ENCODE peak calls at places on chromosome 2, in nine cellular contexts. One of them, this sample, is unnamed. For H3K4me1, the result is how much of the 10 kb centered on the place peaks cover.

GRCh38 chr2:188291142-188291616 is 495 bp upstream of the GULP1 start:
- DNase-seq in lower lobe of right lung: peak
- DNase-seq in right cardiac atrium: no peak
- DNase-seq in CD4-positive, CD25-positive, alpha-beta regulatory T cell: no peak
- DNase-seq in left lung: no peak
- DNase-seq in GM23248: peak
- DNase-seq in A549: peak
- DNase-seq in left ventricle myocardium inferior: peak
- DNase-seq in stomach: peak
- DNase-seq in this sample: no peak

GRCh38 chr2:168247341-168248305 is at the start of gene STK39:
- DNase-seq in lower lobe of right lung: peak
- DNase-seq in right cardiac atrium: peak
- DNase-seq in CD4-positive, CD25-positive, alpha-beta regulatory T cell: peak
- DNase-seq in left lung: peak
- DNase-seq in GM23248: peak
- DNase-seq in A549: peak
- DNase-seq in left ventricle myocardium inferior: peak
- DNase-seq in stomach: peak
- DNase-seq in this sample: peak

GRCh38 chr2:206572725-206573124 is 69.6 kb upstream of the FAM237A start:
- DNase-seq in lower lobe of right lung: no peak
- DNase-seq in right cardiac atrium: no peak
- DNase-seq in CD4-positive, CD25-positive, alpha-beta regulatory T cell: no peak
- DNase-seq in left lung: no peak
- DNase-seq in GM23248: no peak
- DNase-seq in A549: no peak
- DNase-seq in left ventricle myocardium inferior: no peak
- DNase-seq in stomach: no peak
- DNase-seq in this sample: no peak

GRCh38 chr2:208315081-208315788 is 49.2 kb downstream of the PIKFYVE start:
- DNase-seq in lower lobe of right lung: no peak
- DNase-seq in right cardiac atrium: no peak
- DNase-seq in CD4-positive, CD25-positive, alpha-beta regulatory T cell: no peak
- DNase-seq in left lung: no peak
- DNase-seq in GM23248: peak
- DNase-seq in A549: no peak
- DNase-seq in left ventricle myocardium inferior: no peak
- DNase-seq in stomach: no peak
- DNase-seq in this sample: no peak

GRCh38 chr2:229980440-229981184 is 58.3 kb downstream of the FBXO36 start:
- DNase-seq in lower lobe of right lung: no peak
- DNase-seq in right cardiac atrium: peak
- DNase-seq in CD4-positive, CD25-positive, alpha-beta regulatory T cell: no peak
- DNase-seq in left lung: peak
- DNase-seq in GM23248: peak
- DNase-seq in A549: no peak
- DNase-seq in left ventricle myocardium inferior: peak
- DNase-seq in stomach: peak
- DNase-seq in this sample: no peak

GRCh38 chr2:183995632-183996031 is 602.7 kb upstream of the ZNF804A start:
- DNase-seq in lower lobe of right lung: no peak
- DNase-seq in right cardiac atrium: no peak
- DNase-seq in CD4-positive, CD25-positive, alpha-beta regulatory T cell: no peak
- DNase-seq in left lung: no peak
- DNase-seq in GM23248: no peak
- DNase-seq in A549: peak
- DNase-seq in left ventricle myocardium inferior: no peak
- DNase-seq in stomach: no peak
- DNase-seq in this sample: no peak

GRCh38 chr2:64400103-64400728 is 53.7 kb upstream of the LGALSL start:
- DNase-seq in lower lobe of right lung: no peak
- DNase-seq in right cardiac atrium: no peak
- DNase-seq in CD4-positive, CD25-positive, alpha-beta regulatory T cell: no peak
- DNase-seq in left lung: no peak
- DNase-seq in GM23248: peak
- DNase-seq in A549: no peak
- DNase-seq in left ventricle myocardium inferior: no peak
- DNase-seq in stomach: no peak
- DNase-seq in this sample: no peak

GRCh38 chr2:235677276-235677788 is 183.5 kb downstream of the AGAP1 start:
- DNase-seq in lower lobe of right lung: no peak
- DNase-seq in right cardiac atrium: no peak
- DNase-seq in CD4-positive, CD25-positive, alpha-beta regulatory T cell: no peak
- DNase-seq in left lung: no peak
- DNase-seq in GM23248: no peak
- DNase-seq in A549: no peak
- DNase-seq in left ventricle myocardium inferior: no peak
- DNase-seq in stomach: no peak
- DNase-seq in this sample: no peak

GRCh38 chr2:8691859-8692437 is 10.1 kb downstream of the ID2 start:
- DNase-seq in lower lobe of right lung: no peak
- DNase-seq in right cardiac atrium: no peak
- DNase-seq in CD4-positive, CD25-positive, alpha-beta regulatory T cell: no peak
- DNase-seq in left lung: no peak
- DNase-seq in GM23248: no peak
- DNase-seq in A549: no peak
- DNase-seq in left ventricle myocardium inferior: no peak
- DNase-seq in stomach: no peak
- DNase-seq in this sample: no peak

GRCh38 chr2:8694737-8695136 is 12.9 kb downstream of the ID2 start:
- DNase-seq in lower lobe of right lung: no peak
- DNase-seq in right cardiac atrium: no peak
- DNase-seq in CD4-positive, CD25-positive, alpha-beta regulatory T cell: no peak
- DNase-seq in left lung: no peak
- DNase-seq in GM23248: peak
- DNase-seq in A549: no peak
- DNase-seq in left ventricle myocardium inferior: no peak
- DNase-seq in stomach: no peak
- DNase-seq in this sample: no peak

GRCh38 chr2:8697190-8697589 is 15.3 kb downstream of the ID2 start:
- DNase-seq in lower lobe of right lung: no peak
- DNase-seq in right cardiac atrium: no peak
- DNase-seq in CD4-positive, CD25-positive, alpha-beta regulatory T cell: no peak
- DNase-seq in left lung: no peak
- DNase-seq in GM23248: no peak
- DNase-seq in A549: no peak
- DNase-seq in left ventricle myocardium inferior: no peak
- DNase-seq in stomach: no peak
- DNase-seq in this sample: no peak

DNA sequence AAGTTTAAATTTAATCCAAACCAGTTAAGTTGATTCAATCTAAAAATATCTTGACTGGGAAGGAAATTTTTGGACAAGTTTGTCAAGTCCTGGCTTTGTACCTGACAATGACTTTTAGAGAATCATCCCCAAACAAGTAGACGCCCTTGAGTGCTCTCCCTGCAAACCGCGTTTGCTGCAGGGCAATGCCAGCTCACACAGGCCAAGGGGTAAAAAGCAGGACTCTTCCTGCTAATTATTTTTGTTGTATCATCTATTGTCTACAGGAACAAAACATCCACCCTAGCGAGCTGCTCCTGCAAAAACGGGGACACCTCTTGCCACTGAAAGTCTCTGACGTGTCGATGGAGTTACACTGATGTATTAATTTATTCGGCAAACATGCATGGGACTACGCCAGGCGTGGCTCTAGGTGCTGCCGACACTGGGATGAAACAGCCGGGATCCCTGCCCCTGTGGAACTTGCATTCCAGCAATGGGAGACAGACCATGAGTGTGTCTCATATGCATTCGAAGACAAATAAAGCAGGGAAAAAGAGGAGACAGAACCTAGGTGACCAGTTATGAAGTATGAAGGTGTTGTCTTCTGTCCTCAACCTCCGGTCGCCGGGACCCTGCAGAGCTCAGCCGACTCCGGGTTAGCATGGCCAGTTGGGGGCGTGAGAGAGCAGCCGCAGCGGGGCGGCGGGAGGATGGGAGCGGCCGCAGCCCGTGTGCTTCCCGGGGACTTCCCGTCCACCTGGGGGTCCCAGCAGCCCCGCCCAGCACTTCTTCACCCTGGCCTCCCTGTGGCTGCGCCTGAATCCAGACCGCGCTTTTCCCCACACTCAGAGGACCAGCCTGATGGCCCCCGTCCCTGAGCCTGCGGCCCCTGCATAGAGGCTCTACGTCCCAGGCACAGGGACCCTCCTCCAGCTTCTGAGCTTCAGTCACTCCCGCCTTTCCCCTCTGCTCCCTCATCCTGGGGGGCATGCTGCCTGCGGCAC is 11.2 kb downstream of the ID2 start:
- DNase-seq in lower lobe of right lung: peak
- DNase-seq in right cardiac atrium: peak
- DNase-seq in CD4-positive, CD25-positive, alpha-beta regulatory T cell: no peak
- DNase-seq in left lung: peak
- DNase-seq in GM23248: no peak
- DNase-seq in A549: peak
- DNase-seq in left ventricle myocardium inferior: no peak
- DNase-seq in stomach: peak
- DNase-seq in this sample: no peak
- H3K27ac ChIP-seq in lower lobe of right lung: no peak
- H3K27ac ChIP-seq in right cardiac atrium: no peak
- H3K27ac ChIP-seq in CD4-positive, CD25-positive, alpha-beta regulatory T cell: no peak
- H3K27ac ChIP-seq in left lung: no peak
- H3K27ac ChIP-seq in GM23248: no peak
- H3K27ac ChIP-seq in A549: peak
- H3K27ac ChIP-seq in left ventricle myocardium inferior: no peak
- H3K27ac ChIP-seq in stomach: no peak
- H3K27ac ChIP-seq in this sample: no peak

GRCh38 chr2:231052494-231053451 is 3.9 kb upstream of the PSMD1 start:
- DNase-seq in lower lobe of right lung: peak
- DNase-seq in right cardiac atrium: peak
- DNase-seq in CD4-positive, CD25-positive, alpha-beta regulatory T cell: peak
- DNase-seq in left lung: peak
- DNase-seq in GM23248: peak
- DNase-seq in A549: peak
- DNase-seq in left ventricle myocardium inferior: peak
- DNase-seq in stomach: peak
- DNase-seq in this sample: peak

GRCh38 chr2:231059756-231060155 is 3.1 kb downstream of the PSMD1 start:
- DNase-seq in lower lobe of right lung: no peak
- DNase-seq in right cardiac atrium: no peak
- DNase-seq in CD4-positive, CD25-positive, alpha-beta regulatory T cell: no peak
- DNase-seq in left lung: no peak
- DNase-seq in GM23248: peak
- DNase-seq in A549: no peak
- DNase-seq in left ventricle myocardium inferior: no peak
- DNase-seq in stomach: no peak
- DNase-seq in this sample: no peak

GRCh38 chr2:231057590-231057989 is 923 bp downstream of the PSMD1 start:
- DNase-seq in lower lobe of right lung: no peak
- DNase-seq in right cardiac atrium: no peak
- DNase-seq in CD4-positive, CD25-positive, alpha-beta regulatory T cell: no peak
- DNase-seq in left lung: no peak
- DNase-seq in GM23248: peak
- DNase-seq in A549: no peak
- DNase-seq in left ventricle myocardium inferior: no peak
- DNase-seq in stomach: no peak
- DNase-seq in this sample: no peak

GRCh38 chr2:231058761-231059550 is 2.3 kb downstream of the PSMD1 start:
- DNase-seq in lower lobe of right lung: no peak
- DNase-seq in right cardiac atrium: no peak
- DNase-seq in CD4-positive, CD25-positive, alpha-beta regulatory T cell: no peak
- DNase-seq in left lung: no peak
- DNase-seq in GM23248: peak
- DNase-seq in A549: no peak
- DNase-seq in left ventricle myocardium inferior: no peak
- DNase-seq in stomach: no peak
- DNase-seq in this sample: no peak

DNA sequence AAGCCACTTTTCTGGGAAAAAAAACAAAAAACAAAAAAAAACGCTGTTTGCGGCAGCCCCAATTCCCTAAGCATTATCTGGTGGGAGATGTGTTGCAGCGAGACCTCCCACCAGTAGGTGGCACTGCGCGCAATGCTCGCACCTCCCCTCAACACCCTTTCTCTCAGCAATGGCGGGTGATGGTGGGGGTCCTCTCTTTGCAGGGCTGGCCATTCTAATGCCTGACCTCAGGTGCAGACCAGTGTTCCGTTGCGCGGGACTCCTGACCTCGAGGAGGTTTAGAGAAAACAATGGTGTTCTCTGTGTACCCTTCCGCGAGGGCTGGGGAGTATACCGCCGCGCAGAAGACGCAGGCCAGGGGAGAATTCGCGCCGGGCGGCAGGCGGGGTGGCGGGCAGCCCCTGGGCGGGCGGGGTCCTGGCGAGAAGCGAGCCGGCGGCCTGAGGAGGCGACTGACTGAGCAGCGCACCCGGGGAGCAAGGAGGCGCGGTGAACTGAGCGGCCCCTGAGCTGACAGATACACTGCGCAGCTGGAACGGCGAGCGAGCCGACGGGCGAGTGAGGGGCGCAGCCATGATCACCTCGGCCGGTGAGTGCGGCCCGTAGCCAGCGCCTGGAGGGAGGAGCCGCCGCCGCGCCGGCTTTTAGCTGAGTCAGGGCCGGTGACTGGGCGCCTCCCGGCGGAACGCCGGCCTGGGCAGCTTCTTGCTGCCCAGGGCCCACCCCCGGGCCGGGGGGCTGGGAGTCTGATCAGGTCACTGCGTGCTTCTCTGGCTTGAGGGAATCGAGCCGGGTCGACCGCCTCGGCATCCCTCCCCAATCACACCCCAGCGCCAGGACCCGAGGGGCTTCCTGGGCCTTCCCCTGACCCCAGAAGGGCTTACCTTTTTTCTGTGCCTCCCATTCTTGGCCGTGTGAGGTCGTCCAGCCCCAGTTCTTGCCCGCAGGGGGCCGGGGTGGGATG is at the start of gene PSMD1:
- DNase-seq in lower lobe of right lung: peak
- DNase-seq in right cardiac atrium: peak
- DNase-seq in CD4-positive, CD25-positive, alpha-beta regulatory T cell: peak
- DNase-seq in left lung: peak
- DNase-seq in GM23248: peak
- DNase-seq in A549: peak
- DNase-seq in left ventricle myocardium inferior: peak
- DNase-seq in stomach: peak
- DNase-seq in this sample: peak
- H3K4me1 ChIP-seq in lower lobe of right lung: under half
- H3K4me1 ChIP-seq in right cardiac atrium: under half
- H3K4me1 ChIP-seq in CD4-positive, CD25-positive, alpha-beta regulatory T cell: under half
- H3K4me1 ChIP-seq in left lung: under half
- H3K4me1 ChIP-seq in GM23248: under half
- H3K4me1 ChIP-seq in A549: under half
- H3K4me1 ChIP-seq in left ventricle myocardium inferior: half or more
- H3K4me1 ChIP-seq in stomach: half or more
- H3K4me1 ChIP-seq in this sample: under half

DNA sequence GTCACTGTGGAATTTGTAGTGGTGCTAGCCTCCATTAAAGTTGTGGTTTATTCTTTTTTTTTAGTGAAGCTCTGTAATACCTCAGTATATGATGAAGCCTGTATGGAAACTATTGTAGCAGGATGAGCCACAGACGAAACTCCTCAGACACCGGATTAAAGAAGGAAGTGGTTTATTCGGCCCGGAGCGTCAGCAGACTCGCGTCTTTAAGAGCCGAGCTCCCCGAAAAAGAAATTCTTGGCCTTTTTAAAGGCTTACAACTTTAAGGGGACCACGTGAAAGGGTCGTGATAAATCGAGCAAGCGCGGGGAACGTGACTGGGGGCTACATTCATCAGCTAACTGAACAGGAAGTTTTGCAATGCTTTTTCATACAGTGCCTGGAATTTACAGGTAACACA is 8.1 kb upstream of the CCL20 start:
- DNase-seq in lower lobe of right lung: peak
- DNase-seq in right cardiac atrium: no peak
- DNase-seq in CD4-positive, CD25-positive, alpha-beta regulatory T cell: peak
- DNase-seq in left lung: no peak
- DNase-seq in GM23248: no peak
- DNase-seq in A549: no peak
- DNase-seq in left ventricle myocardium inferior: no peak
- DNase-seq in stomach: no peak
- DNase-seq in this sample: no peak
- H3K4me3 ChIP-seq in lower lobe of right lung: no peak
- H3K4me3 ChIP-seq in right cardiac atrium: no peak
- H3K4me3 ChIP-seq in CD4-positive, CD25-positive, alpha-beta regulatory T cell: peak
- H3K4me3 ChIP-seq in left lung: no peak
- H3K4me3 ChIP-seq in GM23248: no peak
- H3K4me3 ChIP-seq in A549: no peak
- H3K4me3 ChIP-seq in left ventricle myocardium inferior: no peak
- H3K4me3 ChIP-seq in stomach: no peak
- H3K4me3 ChIP-seq in this sample: peak

DNA sequence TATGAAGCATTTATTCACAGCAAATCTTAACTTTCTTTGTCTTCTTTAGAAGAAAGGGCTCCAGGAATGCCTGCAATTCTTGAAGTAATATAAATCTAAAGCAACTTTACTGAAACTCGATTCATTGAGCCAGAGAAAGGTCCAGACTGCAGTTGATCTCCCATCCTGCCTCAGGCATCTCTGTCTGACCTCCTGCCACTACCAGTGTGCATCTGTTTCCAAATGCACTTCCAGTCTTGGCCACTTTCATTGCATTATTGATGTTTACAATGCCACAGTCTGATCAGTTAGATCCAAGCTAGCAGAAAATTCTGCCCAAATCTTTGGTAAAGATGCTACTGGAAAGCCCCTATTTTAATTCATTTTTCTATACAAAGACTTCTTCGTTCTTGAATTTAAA is 158.0 kb downstream of the RAPGEF4 start:
- DNase-seq in lower lobe of right lung: no peak
- DNase-seq in right cardiac atrium: no peak
- DNase-seq in CD4-positive, CD25-positive, alpha-beta regulatory T cell: no peak
- DNase-seq in left lung: no peak
- DNase-seq in GM23248: no peak
- DNase-seq in A549: no peak
- DNase-seq in left ventricle myocardium inferior: no peak
- DNase-seq in stomach: no peak
- DNase-seq in this sample: no peak
- H3K27ac ChIP-seq in lower lobe of right lung: no peak
- H3K27ac ChIP-seq in right cardiac atrium: no peak
- H3K27ac ChIP-seq in CD4-positive, CD25-positive, alpha-beta regulatory T cell: no peak
- H3K27ac ChIP-seq in left lung: no peak
- H3K27ac ChIP-seq in GM23248: no peak
- H3K27ac ChIP-seq in A549: no peak
- H3K27ac ChIP-seq in left ventricle myocardium inferior: no peak
- H3K27ac ChIP-seq in stomach: no peak
- H3K27ac ChIP-seq in this sample: no peak